ENCODE peak calls at places on chromosomes 6 and 20, in four cellular contexts. Q is neuronal stem cell, W is nucleus accumbens, B is bronchial epithelial cell. T is an unnamed sample.

GRCh38 chr20:59181936-59182335 is 18.3 kb downstream of the ZNF831 start:
- DNase-seq in Q (no peak), W (no peak), B (no peak), T (no peak)

GRCh38 chr6:149140137-149140909 is 177.2 kb upstream of the TAB2 start:
- DNase-seq in Q (no peak), W (no peak), B (no peak), T (no peak)

GRCh38 chr20:3315110-3315509 is 76.1 kb upstream of the SLC4A11 start:
- DNase-seq in Q (no peak), W (no peak), B (no peak), T (no peak)

GRCh38 chr20:35771367-35771688 is 487 bp upstream of the PHF20 start:
- DNase-seq in Q (no peak), W (no peak), B (no peak), T (no peak)

GRCh38 chr6:33854572-33855030 is 50.8 kb upstream of the MLN start:
- DNase-seq in Q (no peak), W (no peak), B (no peak), T (no peak)

GRCh38 chr20:37586078-37586477 is 58.4 kb upstream of the BLCAP start:
- DNase-seq in Q (no peak), W (no peak), B (no peak), T (no peak)

GRCh38 chr20:44646641-44647274 is 4.7 kb downstream of the ADA start:
- DNase-seq in Q (no peak), W (no peak), B (peak; percentile 59), T (no peak)

GRCh38 chr20:47809561-47809960 is 24.3 kb upstream of the SULF2 start:
- DNase-seq in Q (no peak), W (no peak), B (peak; percentile 91), T (no peak)

T was measured in aorta.